ENCODE peak calls at places on chromosomes 12 and 14, in five cellular contexts. M is stomach, F is fibroblast of mammary gland, G is epithelial cell of esophagus, L is GM23338. O is an unnamed sample.

GRCh38 chr12:18383203-18383602 is 121.9 kb downstream of the PIK3C2G start:
- DNase-seq in L (peak; percentile 52), F (peak; percentile 78), G (peak; percentile 84), M (no peak), O (peak; percentile 95)

GRCh38 chr12:94289551-94290312 is 141.4 kb downstream of the PLXNC1 start:
- DNase-seq in F (peak; percentile 77), L (no peak), G (peak; percentile 8), M (no peak), O (peak; percentile 75)

GRCh38 chr12:122834921-122835692 is at the start of gene HIP1R:
- DNase-seq in F (no peak), M (peak; percentile 64), G (peak; percentile 45), L (peak; percentile 59), O (no peak)

GRCh38 chr14:69398818-69399210 is 322 bp downstream of the SLC39A9 start:
- DNase-seq in G (no peak), F (no peak), M (no peak), L (no peak), O (no peak)

GRCh38 chr12:112236786-112237185 is 111.4 kb downstream of the TRAFD1 start:
- DNase-seq in L (no peak), G (no peak), M (no peak), F (no peak), O (no peak)

GRCh38 chr14:80784824-80785223 is 156.7 kb downstream of the CEP128 start:
- DNase-seq in L (no peak), F (peak; percentile 35), M (no peak), G (no peak), O (peak; percentile 51)

GRCh38 chr14:52023518-52023917 is 34.2 kb downstream of the RTRAF start:
- DNase-seq in G (peak; percentile 47), F (peak; percentile 94), M (no peak), L (no peak), O (peak; percentile 86)

GRCh38 chr14:74161526-74162158 is 76.9 kb downstream of the LIN52 start:
- DNase-seq in M (no peak), G (no peak), L (peak; percentile 73), F (no peak), O (no peak)

GRCh38 chr12:121224591-121224990 is 14.7 kb downstream of the P2RX4 start:
- DNase-seq in M (no peak), L (no peak), F (no peak), G (no peak), O (no peak)

GRCh38 chr14:32004300-32004699 is 72.8 kb upstream of the ARHGAP5 start:
- DNase-seq in M (no peak), F (peak; percentile 92), L (no peak), G (peak; percentile 32), O (peak; percentile 76)

GRCh38 chr12:21677204-21677603 is 19.6 kb upstream of the LDHB start:
- DNase-seq in F (no peak), M (no peak), L (no peak), G (no peak), O (no peak)

GRCh38 chr12:50240792-50241114 is 42.6 kb downstream of the LIMA1 start:
- DNase-seq in M (no peak), F (no peak), G (no peak), L (no peak), O (peak; percentile 67)

GRCh38 chr14:101196795-101197590 is 293.5 kb upstream of the RTL1 start:
- DNase-seq in L (peak; percentile 60), G (no peak), M (peak; percentile 18), F (peak; percentile 8), O (no peak)

GRCh38 chr12:4589941-4590340 is 27.9 kb downstream of the DYRK4 start:
- DNase-seq in L (no peak), G (no peak), M (no peak), F (peak; percentile 41), O (peak; percentile 40)

GRCh38 chr12:33786532-33786931 is 235.8 kb upstream of the ALG10 start:
- DNase-seq in L (no peak), F (no peak), G (no peak), M (no peak), O (no peak)

GRCh38 chr12:98295681-98296080 is 219.7 kb upstream of the TMPO start:
- DNase-seq in M (no peak), F (no peak), L (no peak), G (no peak), O (peak; percentile 43)

GRCh38 chr14:81801921-81802320 is 268.3 kb upstream of the SEL1L start:
- DNase-seq in L (no peak), G (no peak), M (no peak), F (no peak), O (peak; percentile 0)

GRCh38 chr14:94360945-94361565 is 27.3 kb downstream of the SERPINA1 start:
- DNase-seq in G (no peak), L (no peak), M (peak; percentile 14), F (no peak), O (no peak)

GRCh38 chr12:124651508-124652273 is 84.3 kb upstream of the NCOR2 start:
- DNase-seq in L (no peak), M (no peak), F (no peak), G (no peak), O (no peak)

GRCh38 chr14:58639842-58640484 is 2.2 kb downstream of the DACT1 start:
- DNase-seq in G (peak; percentile 69), M (no peak), L (peak; percentile 71), F (peak; percentile 90), O (peak; percentile 96)

GRCh38 chr14:99784508-99784907 is 8.7 kb upstream of the EML1 start:
- DNase-seq in F (no peak), G (no peak), L (no peak), M (no peak), O (no peak)

GRCh38 chr14:101507306-101508150 is 53.8 kb upstream of the DIO3 start:
- DNase-seq in F (no peak), G (no peak), L (no peak), M (peak; percentile 23), O (no peak)

DNA sequence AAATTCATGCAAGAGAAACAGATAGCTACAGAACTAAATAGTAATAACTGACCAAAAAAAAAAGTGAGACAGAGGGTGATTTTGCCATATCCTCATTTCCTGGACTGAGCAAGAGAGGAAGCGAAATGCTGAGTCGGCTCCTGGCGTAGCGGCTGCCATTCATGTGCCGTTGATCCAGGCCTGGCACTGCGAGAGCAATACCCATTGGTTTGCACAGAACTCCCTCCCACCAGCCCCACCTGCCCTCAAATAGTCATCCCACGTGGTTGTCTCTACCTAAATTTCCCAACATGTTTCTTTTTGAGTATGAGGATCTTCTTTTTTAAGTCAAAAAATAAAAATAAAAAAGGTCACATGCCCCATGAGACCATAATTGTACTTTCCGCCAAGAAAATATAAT is 9.4 kb upstream of the WNT5B start:
- DNase-seq in L (no peak), F (peak; percentile 21), M (no peak), G (no peak), O (no peak)
- TF ChIP-seq CTCF in L (no peak), F (no peak), M (no peak), G (no peak), O (no peak)

GRCh38 chr12:92467886-92468285 is 234.9 kb upstream of the PLEKHG7 start:
- DNase-seq in M (no peak), G (peak; percentile 52), L (no peak), F (no peak), O (no peak)
- H3K4me3 ChIP-seq in M (no peak overlapping the region), G (no peak overlapping the region), L (no peak overlapping the region), F (no peak overlapping the region), O (no peak overlapping the region)

GRCh38 chr12:99920561-99920960 is 64.2 kb downstream of the ANKS1B start:
- DNase-seq in M (no peak), G (no peak), L (peak; percentile 27), F (no peak), O (no peak)
- TF ChIP-seq CTCF in M (no peak), G (no peak), L (peak; percentile 64), F (no peak), O (no peak)

GRCh38 chr14:49582211-49582977 is 3.8 kb downstream of the RPS29 start:
- DNase-seq in L (no peak), M (no peak), F (no peak), G (no peak), O (no peak)
- H3K4me3 ChIP-seq in L (peak overlapping the region; percentile 98), M (no peak overlapping the region), F (no peak overlapping the region), G (no peak overlapping the region), O (no peak overlapping the region)

DNA sequence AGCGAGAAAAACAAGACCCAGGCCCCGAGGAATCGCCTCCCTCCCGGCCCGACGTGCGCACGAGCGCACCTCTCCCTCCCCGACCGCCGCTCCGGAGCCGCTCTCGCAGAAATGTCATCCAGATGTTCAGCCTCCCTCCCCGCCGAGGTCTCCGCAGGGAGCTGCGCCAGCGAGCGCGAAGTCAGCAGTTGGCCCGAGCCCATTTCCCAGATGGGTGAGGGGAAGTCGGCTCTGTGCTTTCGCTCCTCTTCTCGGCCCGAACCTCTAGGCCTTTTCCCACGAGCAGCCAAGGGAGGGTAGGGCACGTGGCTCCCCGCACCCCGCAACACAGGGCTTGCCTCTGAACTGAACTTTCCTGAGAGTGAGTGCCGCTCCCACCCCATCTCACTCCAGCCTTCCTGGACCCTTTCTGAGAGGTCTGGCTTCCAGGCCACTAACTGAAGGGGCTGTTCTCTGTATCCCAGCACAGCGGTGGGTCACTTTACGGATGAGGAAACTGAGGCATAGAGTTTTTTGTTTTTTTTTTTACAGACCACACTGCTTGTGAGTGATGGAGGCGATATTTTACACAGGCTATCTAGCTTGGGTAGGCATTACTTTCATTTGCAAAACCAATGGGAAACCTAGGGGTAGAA is 1.0 kb upstream of the TGFB3 start:
- DNase-seq in F (peak; percentile 82), G (peak; percentile 33), M (no peak), L (no peak), O (peak; percentile 78)
- TF ChIP-seq CTCF in F (no peak), G (no peak), M (peak; percentile 40), L (no peak), O (no peak)

DNA sequence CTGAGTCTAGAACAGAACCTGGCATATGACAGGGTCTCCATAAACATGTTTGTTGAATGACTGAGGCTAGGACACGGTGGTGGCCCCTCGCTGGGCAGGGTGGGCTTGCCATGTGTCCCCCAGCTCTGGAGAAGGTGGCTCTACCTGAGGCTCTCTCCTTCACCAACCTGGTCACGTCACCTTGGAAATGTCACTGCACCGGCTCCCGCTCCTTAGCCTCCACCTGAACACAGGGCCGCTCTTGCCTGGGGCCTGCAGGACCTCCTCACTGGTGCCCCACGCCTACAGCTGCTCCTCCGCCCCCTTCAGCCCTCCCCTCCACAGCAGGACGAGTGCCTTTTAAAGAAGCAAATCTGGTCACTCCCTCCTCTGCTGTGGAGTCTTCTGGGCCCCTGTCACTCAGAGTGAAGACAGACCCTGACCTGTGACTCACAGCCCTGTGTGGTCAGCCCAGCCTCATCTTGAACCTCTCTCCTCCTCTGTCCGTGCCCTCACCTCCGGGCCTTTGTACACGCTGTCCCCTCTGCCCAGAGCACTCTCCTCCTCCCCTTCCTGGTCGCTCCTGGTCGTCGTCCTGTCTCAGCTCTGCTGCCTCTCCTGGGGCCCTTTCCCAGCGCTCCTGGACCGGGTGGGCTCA is 81.0 kb downstream of the ADGRD1 start:
- DNase-seq in L (no peak), F (no peak), G (no peak), M (no peak), O (no peak)
- H3K4me3 ChIP-seq in L (no peak overlapping the region), F (no peak overlapping the region), G (no peak overlapping the region), M (no peak overlapping the region), O (no peak overlapping the region)

GRCh38 chr14:105195533-105196227 is 14.6 kb upstream of the NUDT14 start:
- DNase-seq in L (no peak), F (no peak), M (no peak), G (no peak), O (no peak)
- TF ChIP-seq CTCF in L (no peak), F (no peak), M (no peak), G (no peak), O (no peak)

GRCh38 chr14:105192866-105193731 is 12.0 kb upstream of the NUDT14 start:
- DNase-seq in F (no peak), M (no peak), G (peak; percentile 25), L (no peak), O (no peak)
- H3K4me3 ChIP-seq in F (no peak overlapping the region), M (no peak overlapping the region), G (no peak overlapping the region), L (no peak overlapping the region), O (no peak overlapping the region)

O was measured in AG10803.